ENCODE peak calls at places on chromosomes 16 and 17, in eight cellular contexts. One of them, this sample, is unnamed.

GRCh38 chr16:2514333-2515179 is 804 bp downstream of the ATP6V0C start:
- DNase-seq in tibial nerve: no peak
- DNase-seq in retinal pigment epithelial cell: no peak
- DNase-seq in NCI-H1105 treated with DMSO at 0.1 percent for 48 hours: no peak
- DNase-seq in activated T-cell treated with anti-CD3 and anti-CD28 coated beads for 4 hours: no peak
- DNase-seq in iPS-NIHi11: peak
- DNase-seq in GM23248: peak
- DNase-seq in heart left ventricle: no peak
- DNase-seq in this sample: no peak

GRCh38 chr16:64983983-64984382 is 137.9 kb downstream of the CDH11 start:
- DNase-seq in tibial nerve: peak
- DNase-seq in retinal pigment epithelial cell: peak
- DNase-seq in NCI-H1105 treated with DMSO at 0.1 percent for 48 hours: peak
- DNase-seq in activated T-cell treated with anti-CD3 and anti-CD28 coated beads for 4 hours: no peak
- DNase-seq in iPS-NIHi11: peak
- DNase-seq in GM23248: peak
- DNase-seq in heart left ventricle: peak
- DNase-seq in this sample: no peak

GRCh38 chr17:181213-182163 is at the start of gene DOC2B:
- DNase-seq in tibial nerve: no peak
- DNase-seq in retinal pigment epithelial cell: peak
- DNase-seq in NCI-H1105 treated with DMSO at 0.1 percent for 48 hours: no peak
- DNase-seq in activated T-cell treated with anti-CD3 and anti-CD28 coated beads for 4 hours: no peak
- DNase-seq in iPS-NIHi11: peak
- DNase-seq in GM23248: peak
- DNase-seq in heart left ventricle: peak
- DNase-seq in this sample: no peak

GRCh38 chr17:10563991-10564660 is 14.7 kb upstream of the MYH2 start:
- DNase-seq in tibial nerve: no peak
- DNase-seq in retinal pigment epithelial cell: no peak
- DNase-seq in NCI-H1105 treated with DMSO at 0.1 percent for 48 hours: no peak
- DNase-seq in activated T-cell treated with anti-CD3 and anti-CD28 coated beads for 4 hours: no peak
- DNase-seq in iPS-NIHi11: no peak
- DNase-seq in GM23248: no peak
- DNase-seq in heart left ventricle: no peak
- DNase-seq in this sample: no peak

GRCh38 chr16:11232852-11233726 is 22.9 kb downstream of the SOCS1 start:
- DNase-seq in tibial nerve: no peak
- DNase-seq in retinal pigment epithelial cell: no peak
- DNase-seq in NCI-H1105 treated with DMSO at 0.1 percent for 48 hours: no peak
- DNase-seq in activated T-cell treated with anti-CD3 and anti-CD28 coated beads for 4 hours: peak
- DNase-seq in iPS-NIHi11: peak
- DNase-seq in GM23248: no peak
- DNase-seq in heart left ventricle: peak
- DNase-seq in this sample: peak

GRCh38 chr16:85347213-85347591 is 234.9 kb upstream of the CIBAR2 start:
- DNase-seq in tibial nerve: no peak
- DNase-seq in retinal pigment epithelial cell: no peak
- DNase-seq in NCI-H1105 treated with DMSO at 0.1 percent for 48 hours: no peak
- DNase-seq in activated T-cell treated with anti-CD3 and anti-CD28 coated beads for 4 hours: no peak
- DNase-seq in iPS-NIHi11: peak
- DNase-seq in GM23248: peak
- DNase-seq in heart left ventricle: no peak
- DNase-seq in this sample: no peak

GRCh38 chr16:51393381-51394005 is 242.4 kb upstream of the SALL1 start:
- DNase-seq in tibial nerve: no peak
- DNase-seq in retinal pigment epithelial cell: no peak
- DNase-seq in NCI-H1105 treated with DMSO at 0.1 percent for 48 hours: no peak
- DNase-seq in activated T-cell treated with anti-CD3 and anti-CD28 coated beads for 4 hours: no peak
- DNase-seq in iPS-NIHi11: no peak
- DNase-seq in GM23248: peak
- DNase-seq in heart left ventricle: no peak
- DNase-seq in this sample: no peak

GRCh38 chr16:15961060-15961511 is 11.7 kb downstream of the ABCC1 start:
- DNase-seq in tibial nerve: no peak
- DNase-seq in retinal pigment epithelial cell: no peak
- DNase-seq in NCI-H1105 treated with DMSO at 0.1 percent for 48 hours: no peak
- DNase-seq in activated T-cell treated with anti-CD3 and anti-CD28 coated beads for 4 hours: peak
- DNase-seq in iPS-NIHi11: no peak
- DNase-seq in GM23248: no peak
- DNase-seq in heart left ventricle: no peak
- DNase-seq in this sample: peak

GRCh38 chr16:68640972-68641371 is 4.1 kb upstream of the CDH3 start:
- DNase-seq in tibial nerve: no peak
- DNase-seq in retinal pigment epithelial cell: no peak
- DNase-seq in NCI-H1105 treated with DMSO at 0.1 percent for 48 hours: no peak
- DNase-seq in activated T-cell treated with anti-CD3 and anti-CD28 coated beads for 4 hours: no peak
- DNase-seq in iPS-NIHi11: no peak
- DNase-seq in GM23248: peak
- DNase-seq in heart left ventricle: no peak
- DNase-seq in this sample: no peak

GRCh38 chr17:66964930-66965800 is 658 bp downstream of the CACNG4 start:
- DNase-seq in tibial nerve: no peak
- DNase-seq in retinal pigment epithelial cell: no peak
- DNase-seq in NCI-H1105 treated with DMSO at 0.1 percent for 48 hours: peak
- DNase-seq in activated T-cell treated with anti-CD3 and anti-CD28 coated beads for 4 hours: no peak
- DNase-seq in iPS-NIHi11: peak
- DNase-seq in GM23248: no peak
- DNase-seq in heart left ventricle: no peak
- DNase-seq in this sample: no peak

GRCh38 chr17:62778990-62779681 is 29.0 kb downstream of the MARCHF10 start:
- DNase-seq in tibial nerve: no peak
- DNase-seq in retinal pigment epithelial cell: no peak
- DNase-seq in NCI-H1105 treated with DMSO at 0.1 percent for 48 hours: peak
- DNase-seq in activated T-cell treated with anti-CD3 and anti-CD28 coated beads for 4 hours: no peak
- DNase-seq in iPS-NIHi11: no peak
- DNase-seq in GM23248: peak
- DNase-seq in heart left ventricle: no peak
- DNase-seq in this sample: no peak

GRCh38 chr16:58863042-58863441 is 128.9 kb upstream of the GOT2 start:
- DNase-seq in tibial nerve: no peak
- DNase-seq in retinal pigment epithelial cell: no peak
- DNase-seq in NCI-H1105 treated with DMSO at 0.1 percent for 48 hours: no peak
- DNase-seq in activated T-cell treated with anti-CD3 and anti-CD28 coated beads for 4 hours: no peak
- DNase-seq in iPS-NIHi11: no peak
- DNase-seq in GM23248: no peak
- DNase-seq in heart left ventricle: no peak
- DNase-seq in this sample: no peak

GRCh38 chr17:83183951-83184506 is 104.6 kb downstream of the METRNL start:
- DNase-seq in tibial nerve: peak
- DNase-seq in retinal pigment epithelial cell: no peak
- DNase-seq in NCI-H1105 treated with DMSO at 0.1 percent for 48 hours: no peak
- DNase-seq in activated T-cell treated with anti-CD3 and anti-CD28 coated beads for 4 hours: no peak
- DNase-seq in iPS-NIHi11: no peak
- DNase-seq in GM23248: no peak
- DNase-seq in heart left ventricle: peak
- DNase-seq in this sample: no peak

GRCh38 chr17:42908872-42909700 is 8.5 kb downstream of the G6PC1 start:
- DNase-seq in tibial nerve: no peak
- DNase-seq in retinal pigment epithelial cell: no peak
- DNase-seq in NCI-H1105 treated with DMSO at 0.1 percent for 48 hours: no peak
- DNase-seq in activated T-cell treated with anti-CD3 and anti-CD28 coated beads for 4 hours: no peak
- DNase-seq in iPS-NIHi11: no peak
- DNase-seq in GM23248: no peak
- DNase-seq in heart left ventricle: no peak
- DNase-seq in this sample: no peak

GRCh38 chr17:9195961-9196668 is 174.8 kb downstream of the NTN1 start:
- DNase-seq in tibial nerve: no peak
- DNase-seq in retinal pigment epithelial cell: no peak
- DNase-seq in NCI-H1105 treated with DMSO at 0.1 percent for 48 hours: no peak
- DNase-seq in activated T-cell treated with anti-CD3 and anti-CD28 coated beads for 4 hours: no peak
- DNase-seq in iPS-NIHi11: peak
- DNase-seq in GM23248: no peak
- DNase-seq in heart left ventricle: no peak
- DNase-seq in this sample: no peak

GRCh38 chr16:70691223-70692129 is 5.6 kb upstream of the MTSS2 start:
- DNase-seq in tibial nerve: peak
- DNase-seq in retinal pigment epithelial cell: peak
- DNase-seq in NCI-H1105 treated with DMSO at 0.1 percent for 48 hours: no peak
- DNase-seq in activated T-cell treated with anti-CD3 and anti-CD28 coated beads for 4 hours: no peak
- DNase-seq in iPS-NIHi11: no peak
- DNase-seq in GM23248: peak
- DNase-seq in heart left ventricle: peak
- DNase-seq in this sample: no peak

GRCh38 chr16:69378036-69378435 is 7.8 kb downstream of the TERF2 start:
- DNase-seq in tibial nerve: no peak
- DNase-seq in retinal pigment epithelial cell: no peak
- DNase-seq in NCI-H1105 treated with DMSO at 0.1 percent for 48 hours: no peak
- DNase-seq in activated T-cell treated with anti-CD3 and anti-CD28 coated beads for 4 hours: no peak
- DNase-seq in iPS-NIHi11: no peak
- DNase-seq in GM23248: no peak
- DNase-seq in heart left ventricle: no peak
- DNase-seq in this sample: no peak

GRCh38 chr17:54891176-54891821 is 9.4 kb upstream of the TOM1L1 start:
- DNase-seq in tibial nerve: no peak
- DNase-seq in retinal pigment epithelial cell: peak
- DNase-seq in NCI-H1105 treated with DMSO at 0.1 percent for 48 hours: peak
- DNase-seq in activated T-cell treated with anti-CD3 and anti-CD28 coated beads for 4 hours: no peak
- DNase-seq in iPS-NIHi11: peak
- DNase-seq in GM23248: peak
- DNase-seq in heart left ventricle: no peak
- DNase-seq in this sample: no peak